ENCODE peak calls at places on chromosomes 2 and 18, in seven cellular contexts. U is Peyer's patch; H is heart right ventricle; B is IMR-90; M is H1; X is A673; V is CD8-positive, alpha-beta T cell. R is an unnamed sample. For H3K4me1, the result is how much of the 10 kb centered on the place peaks cover.

GRCh38 chr18:10798727-10799435 is 273.1 kb downstream of the NAPG start:
- DNase-seq in U (no peak), M (no peak), B (peak), X (no peak), H (no peak), V (no peak), R (no peak)

GRCh38 chr2:241271641-241272297 is 43.7 kb downstream of the HDLBP start:
- DNase-seq in U (peak), V (peak), X (peak), M (no peak), H (peak), B (peak), R (peak)

GRCh38 chr2:233764264-233764663 is 4.2 kb downstream of the UGT1A1 start:
- DNase-seq in U (peak), B (peak), V (no peak), H (no peak), M (no peak), X (peak), R (no peak)

GRCh38 chr2:95376311-95377215 is 25.9 kb upstream of the FAHD2A start:
- DNase-seq in U (no peak), X (no peak), B (no peak), V (no peak), M (no peak), H (no peak), R (no peak)

GRCh38 chr2:174024524-174025270 is 59.5 kb upstream of the SP3 start:
- DNase-seq in B (peak), M (no peak), V (no peak), U (peak), H (peak), X (peak), R (peak)

GRCh38 chr2:188142636-188143035 is 149.0 kb upstream of the GULP1 start:
- DNase-seq in M (no peak), U (no peak), X (no peak), B (peak), H (no peak), V (no peak), R (peak)

GRCh38 chr2:134327367-134327766 is 73.5 kb downstream of the MGAT5 start:
- DNase-seq in X (no peak), M (no peak), B (peak), U (no peak), V (no peak), H (no peak), R (no peak)

GRCh38 chr2:105912081-105912480 is 167.4 kb downstream of the NCK2 start:
- DNase-seq in U (no peak), H (no peak), X (peak), B (peak), V (no peak), M (no peak), R (no peak)

GRCh38 chr18:61589053-61589723 is 256.0 kb downstream of the CDH20 start:
- DNase-seq in H (no peak), V (no peak), M (no peak), B (peak), X (no peak), U (no peak), R (no peak)

GRCh38 chr2:163462993-163463392 is 272.8 kb downstream of the FIGN start:
- DNase-seq in X (no peak), H (no peak), U (no peak), B (no peak), M (no peak), V (no peak), R (no peak)
- H3K4me1 ChIP-seq in X (under half), H (under half), U (under half), B (under half), M (under half), V (under half), R (under half)

GRCh38 chr2:60513191-60513590 is 40.3 kb downstream of the BCL11A start:
- DNase-seq in V (no peak), B (no peak), M (no peak), H (no peak), U (no peak), X (no peak), R (no peak)

GRCh38 chr2:60512641-60513040 is 40.8 kb downstream of the BCL11A start:
- DNase-seq in M (no peak), X (no peak), V (no peak), U (no peak), B (peak), H (no peak), R (no peak)

GRCh38 chr2:60508307-60508706 is 45.1 kb downstream of the BCL11A start:
- DNase-seq in B (no peak), V (no peak), U (no peak), M (no peak), H (no peak), X (no peak), R (no peak)

GRCh38 chr2:60512063-60512622 is 41.3 kb downstream of the BCL11A start:
- DNase-seq in U (no peak), X (no peak), H (no peak), B (no peak), V (no peak), M (no peak), R (no peak)

DNA sequence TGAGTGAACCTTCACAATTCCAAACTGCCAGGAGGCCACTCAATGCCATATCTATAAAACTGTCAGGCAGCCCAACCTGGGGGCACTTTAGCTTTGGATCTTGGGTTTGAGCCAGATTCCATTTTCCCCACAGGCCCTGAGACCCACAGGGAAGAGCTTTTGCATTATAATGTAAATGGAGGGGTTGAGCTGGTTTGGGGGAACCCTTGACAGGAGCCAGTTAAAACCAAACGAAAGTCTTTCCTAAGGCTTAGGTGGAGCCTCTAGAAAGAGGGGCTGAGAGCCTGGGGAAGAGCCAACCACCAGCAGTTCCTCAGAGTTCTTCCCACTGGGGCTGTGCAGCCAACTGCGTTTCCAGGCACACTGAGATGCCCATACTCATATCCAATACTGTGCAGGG is 42.7 kb downstream of the BCL11A start:
- DNase-seq in U (no peak), X (no peak), H (no peak), M (no peak), B (no peak), V (no peak), R (no peak)
- H3K4me1 ChIP-seq in U (under half), X (under half), H (under half), M (under half), B (under half), V (under half), R (under half)

GRCh38 chr2:58447586-58447985 is 206.5 kb upstream of the FANCL start:
- DNase-seq in M (no peak), V (no peak), U (no peak), X (no peak), B (no peak), H (no peak), R (no peak)
- H3K4me1 ChIP-seq in M (under half), V (under half), U (under half), X (under half), B (under half), H (under half), R (under half)

GRCh38 chr18:46623541-46623940 is 33.5 kb downstream of the LOXHD1 start:
- DNase-seq in V (peak), X (peak), M (no peak), U (no peak), B (no peak), H (no peak), R (no peak)
- H3K4me1 ChIP-seq in V (under half), X (under half), M (under half), U (under half), B (under half), H (under half), R (under half)

GRCh38 chr2:207334309-207334630 is 168.5 kb upstream of the KLF7 start:
- DNase-seq in H (no peak), X (no peak), B (no peak), U (no peak), V (no peak), M (no peak), R (no peak)
- H3K4me1 ChIP-seq in H (under half), X (under half), B (under half), U (under half), V (under half), M (under half), R (under half)

R was measured in mesendoderm.